ENCODE peak calls at places on chromosomes 13 and 19, in four cellular contexts. B is K562, M is SK-N-SH, H is HepG2. K is an unnamed sample.

GRCh38 chr19:42567567-42567966 is 27.2 kb downstream of the CEACAM8 start:
- DNase-seq in B (no peak), M (no peak), H (no peak), K (no peak)

GRCh38 chr13:46717275-46717674 is 79.7 kb downstream of the ESD start:
- DNase-seq in B (no peak), M (no peak), H (peak; percentile 16), K (no peak)

GRCh38 chr19:23817519-23817918 is 58.8 kb upstream of the ZNF681 start:
- DNase-seq in B (peak; percentile 73), M (peak; percentile 24), H (peak; percentile 22), K (no peak)

GRCh38 chr13:101556676-101557121 is 104.2 kb downstream of the ITGBL1 start:
- DNase-seq in B (no peak), M (peak; percentile 17), H (no peak), K (no peak)

GRCh38 chr19:51108066-51108804 is at the start of gene CTU1:
- DNase-seq in B (peak; percentile 99), M (peak; percentile 94), H (peak; percentile 98), K (peak; percentile 97)

GRCh38 chr13:93769126-93769525 is 542.5 kb downstream of the GPC6 start:
- DNase-seq in B (no peak), M (no peak), H (no peak), K (no peak)

GRCh38 chr13:25678398-25678797 is 306.6 kb downstream of the ATP8A2 start:
- DNase-seq in B (no peak), M (no peak), H (no peak), K (no peak)

GRCh38 chr19:16363133-16363851 is 38.7 kb downstream of the KLF2 start:
- DNase-seq in B (no peak), M (no peak), H (no peak), K (no peak)

GRCh38 chr13:107819071-107819470 is 396.3 kb downstream of the LIG4 start:
- DNase-seq in B (no peak), M (no peak), H (no peak), K (no peak)

GRCh38 chr19:28425431-28425931 is 787.5 kb downstream of the UQCRFS1 start:
- DNase-seq in B (no peak), M (no peak), H (no peak), K (no peak)

GRCh38 chr19:15288146-15288963 is 44.0 kb downstream of the BRD4 start:
- DNase-seq in B (no peak), M (peak; percentile 72), H (no peak), K (no peak)

GRCh38 chr13:20940083-20940482 is 37.5 kb upstream of the XPO4 start:
- DNase-seq in B (no peak), M (no peak), H (peak; percentile 83), K (no peak)

GRCh38 chr19:45418812-45419211 is 4.9 kb downstream of the ERCC1 start:
- DNase-seq in B (no peak), M (no peak), H (no peak), K (no peak)

GRCh38 chr19:29687897-29688728 is 22.9 kb downstream of the PLEKHF1 start:
- DNase-seq in B (peak; percentile 83), M (no peak), H (no peak), K (no peak)

GRCh38 chr13:75830842-75831241 is 194.7 kb downstream of the LMO7 start:
- DNase-seq in B (no peak), M (no peak), H (no peak), K (no peak)

GRCh38 chr13:51805313-51805712 is 1.4 kb upstream of the DHRS12 start:
- DNase-seq in B (no peak), M (no peak), H (no peak), K (no peak)

GRCh38 chr13:23500858-23501257 is 67.4 kb upstream of the SACS start:
- DNase-seq in B (no peak), M (no peak), H (no peak), K (no peak)

GRCh38 chr13:98262307-98262706 is 85.2 kb upstream of the RNF113B start:
- DNase-seq in B (no peak), M (no peak), H (no peak), K (no peak)

GRCh38 chr13:70098669-70099068 is 9.0 kb upstream of the ATXN8OS start:
- DNase-seq in B (no peak), M (peak; percentile 8), H (no peak), K (no peak)

GRCh38 chr13:49560270-49561063 is 24.9 kb downstream of the RCBTB1 start:
- DNase-seq in B (peak; percentile 8), M (no peak), H (peak; percentile 68), K (no peak)

GRCh38 chr19:8638078-8638619 is 7.7 kb downstream of the NFILZ start:
- DNase-seq in B (no peak), M (no peak), H (peak; percentile 71), K (no peak)

GRCh38 chr13:80086304-80086721 is 254.6 kb downstream of the SPRY2 start:
- DNase-seq in B (no peak), M (no peak), H (no peak), K (no peak)

GRCh38 chr13:31476266-31476665 is 263.1 kb upstream of the RXFP2 start:
- DNase-seq in B (no peak), M (peak; percentile 16), H (no peak), K (no peak)

GRCh38 chr19:2261438-2262172 is 5.4 kb upstream of the JSRP1 start:
- DNase-seq in B (peak; percentile 79), M (peak; percentile 49), H (no peak), K (no peak)

GRCh38 chr19:38204096-38204495 is 19.9 kb downstream of the DPF1 start:
- DNase-seq in B (peak; percentile 51), M (no peak), H (no peak), K (no peak)

GRCh38 chr13:30126903-30127428 is 180.4 kb downstream of the KATNAL1 start:
- DNase-seq in B (no peak), M (no peak), H (no peak), K (no peak)

GRCh38 chr19:50677636-50678035 is 28.4 kb downstream of the C19orf81 start:
- DNase-seq in B (no peak), M (no peak), H (no peak), K (no peak)

GRCh38 chr19:49057636-49058234 is at the start of gene CGB7:
- DNase-seq in B (peak; percentile 53), M (peak; percentile 87), H (peak; percentile 17), K (no peak)

GRCh38 chr19:33872445-33873320 is 76.0 kb downstream of the KCTD15 start:
- DNase-seq in B (no peak), M (no peak), H (no peak), K (no peak)
- TF ChIP-seq FOXM1 in B (no peak), M (no peak), H (no peak), K (no peak)

GRCh38 chr19:4206818-4207484 is 22.4 kb upstream of the EBI3 start:
- DNase-seq in B (peak; percentile 62), M (no peak), H (no peak), K (no peak)
- TF ChIP-seq SIN3A in B (no peak), M (no peak), H (no peak), K (no peak)

GRCh38 chr19:33193864-33194362 is at the start of gene LRP3:
- DNase-seq in B (no peak), M (peak; percentile 93), H (no peak), K (no peak)
- TF ChIP-seq FOXM1 in B (no peak), M (no peak), H (no peak), K (no peak)

GRCh38 chr13:61852116-61852515 is 436.5 kb upstream of the PCDH20 start:
- DNase-seq in B (no peak), M (no peak), H (no peak), K (no peak)
- TF ChIP-seq SIN3A in B (no peak), M (no peak), H (no peak), K (no peak)

GRCh38 chr13:95716231-95716630 is 39.3 kb downstream of the DNAJC3 start:
- DNase-seq in B (no peak), M (no peak), H (no peak), K (no peak)

GRCh38 chr13:95709101-95709500 is 32.2 kb downstream of the DNAJC3 start:
- DNase-seq in B (no peak), M (no peak), H (no peak), K (no peak)

GRCh38 chr13:95713651-95714050 is 36.7 kb downstream of the DNAJC3 start:
- DNase-seq in B (no peak), M (no peak), H (no peak), K (no peak)

GRCh38 chr13:95710313-95710712 is 33.4 kb downstream of the DNAJC3 start:
- DNase-seq in B (no peak), M (no peak), H (no peak), K (no peak)

GRCh38 chr13:95714142-95714832 is 37.3 kb downstream of the DNAJC3 start:
- DNase-seq in B (no peak), M (no peak), H (no peak), K (no peak)
- TF ChIP-seq FOXM1 in B (no peak), M (no peak), H (no peak), K (no peak)

DNA sequence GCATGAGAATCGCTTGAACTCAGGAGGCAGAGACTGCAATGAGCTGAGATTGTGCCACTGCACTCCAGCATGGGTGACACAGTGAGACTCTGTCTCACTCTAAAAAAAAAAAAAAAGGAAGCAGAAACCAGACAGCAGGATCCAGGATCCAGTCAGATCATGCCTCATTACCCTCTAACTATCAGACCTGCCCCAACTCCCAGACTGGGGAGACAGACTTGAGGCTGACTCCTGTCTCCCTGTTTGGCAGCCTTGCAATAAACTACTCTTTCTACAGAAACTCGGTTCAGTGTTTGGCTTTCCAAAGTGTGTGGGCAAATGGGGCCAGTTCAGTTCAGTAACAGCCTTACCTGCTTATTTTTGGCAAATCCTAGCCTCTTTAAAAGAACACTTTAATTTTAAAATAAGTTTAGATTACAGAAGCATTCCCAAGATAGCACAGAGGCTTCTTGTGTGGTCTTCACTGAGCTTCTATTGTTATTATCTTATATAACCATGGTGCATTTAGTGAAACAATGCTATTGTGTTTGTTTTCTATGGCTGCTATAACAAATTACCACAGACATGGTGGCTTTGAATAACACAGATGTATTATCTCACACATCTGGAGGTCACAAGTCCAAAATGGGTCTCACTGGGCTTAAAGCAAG is 18.5 kb downstream of the RASL11A start:
- DNase-seq in B (no peak), M (no peak), H (no peak), K (no peak)
- TF ChIP-seq SIN3A in B (no peak), M (no peak), H (no peak), K (no peak)